ENCODE peak calls at places on chromosome 13, in five cellular contexts. J is spleen, W is HL-60, O is GM23338, G is breast epithelium. N is an unnamed sample.

GRCh38 chr13:110216006-110216402 is 91.0 kb downstream of the COL4A1 start:
- DNase-seq in J (peak; percentile 43), O (no peak), G (no peak), W (no peak), N (no peak)

GRCh38 chr13:21528616-21529015 is 69.5 kb upstream of the ZDHHC20 start:
- DNase-seq in J (no peak), W (no peak), O (no peak), G (no peak), N (no peak)

GRCh38 chr13:104106705-104107393 is 1040.6 kb upstream of the SLC10A2 start:
- DNase-seq in W (no peak), O (peak; percentile 28), J (no peak), G (no peak), N (no peak)

GRCh38 chr13:33721719-33722118 is 96.2 kb upstream of the RFC3 start:
- DNase-seq in W (no peak), G (no peak), J (no peak), O (no peak), N (no peak)

GRCh38 chr13:32538621-32539246 is at the start of gene N4BP2L2:
- DNase-seq in O (peak; percentile 98), G (peak; percentile 90), W (peak; percentile 87), J (peak; percentile 97), N (peak; percentile 59)

GRCh38 chr13:25733061-25733491 is 318.7 kb downstream of the SHISA2 start:
- DNase-seq in G (no peak), W (no peak), J (no peak), O (no peak), N (no peak)

GRCh38 chr13:101640797-101641400 is 188.4 kb downstream of the ITGBL1 start:
- DNase-seq in J (no peak), O (no peak), G (no peak), W (no peak), N (no peak)

GRCh38 chr13:91017031-91017668 is 330.3 kb upstream of the MIR17HG start:
- DNase-seq in W (peak; percentile 7), G (no peak), J (no peak), O (peak; percentile 64), N (peak; percentile 24)

GRCh38 chr13:106047859-106048258 is 487.6 kb downstream of the EFNB2 start:
- DNase-seq in G (no peak), O (no peak), W (no peak), J (no peak), N (no peak)

GRCh38 chr13:99211421-99212035 is 10.9 kb downstream of the UBAC2 start:
- DNase-seq in W (no peak), G (no peak), J (no peak), O (no peak), N (no peak)

GRCh38 chr13:23855360-23855759 is 33.8 kb downstream of the MIPEP start:
- DNase-seq in G (no peak), O (no peak), J (no peak), W (no peak), N (no peak)

GRCh38 chr13:23849670-23850069 is 39.5 kb downstream of the MIPEP start:
- DNase-seq in G (no peak), J (no peak), W (no peak), O (no peak), N (no peak)

GRCh38 chr13:23850134-23850533 is 39.1 kb downstream of the MIPEP start:
- DNase-seq in J (no peak), W (no peak), O (no peak), G (no peak), N (no peak)

GRCh38 chr13:23851106-23851505 is 38.1 kb downstream of the MIPEP start:
- DNase-seq in G (no peak), J (no peak), W (no peak), O (no peak), N (no peak)

GRCh38 chr13:23852351-23852750 is 36.8 kb downstream of the MIPEP start:
- DNase-seq in O (no peak), G (no peak), W (no peak), J (no peak), N (no peak)
- TF ChIP-seq POLR2AphosphoS5 in O (no peak), G (no peak), W (no peak), J (no peak), N (no peak)

GRCh38 chr13:42388326-42388725 is 116.4 kb downstream of the AKAP11 start:
- DNase-seq in G (no peak), O (no peak), W (no peak), J (no peak), N (no peak)
- TF ChIP-seq POLR2AphosphoS5 in G (no peak), O (no peak), W (no peak), J (no peak), N (no peak)

GRCh38 chr13:35471466-35472307 is 4.8 kb downstream of the MAB21L1 start:
- DNase-seq in W (no peak), J (no peak), G (no peak), O (peak; percentile 33), N (no peak)

GRCh38 chr13:35472308-35473008 is 4.0 kb downstream of the MAB21L1 start:
- DNase-seq in G (no peak), W (no peak), J (no peak), O (peak; percentile 30), N (no peak)

GRCh38 chr13:35469781-35470380 is 6.6 kb downstream of the MAB21L1 start:
- DNase-seq in G (no peak), O (no peak), J (no peak), W (no peak), N (no peak)

GRCh38 chr13:35468195-35468594 is 8.3 kb downstream of the MAB21L1 start:
- DNase-seq in O (no peak), J (no peak), G (no peak), W (no peak), N (no peak)

GRCh38 chr13:35470671-35471465 is 5.6 kb downstream of the MAB21L1 start:
- DNase-seq in O (peak; percentile 87), J (peak; percentile 70), G (no peak), W (no peak), N (no peak)
- TF ChIP-seq POLR2AphosphoS5 in O (no peak), J (peak; percentile 61), G (peak; percentile 42), W (no peak), N (no peak)

GRCh38 chr13:113179374-113180230 is 21.2 kb downstream of the PROZ start:
- DNase-seq in W (no peak), G (no peak), O (no peak), J (no peak), N (no peak)

GRCh38 chr13:113176822-113177221 is 18.4 kb downstream of the PROZ start:
- DNase-seq in G (no peak), O (no peak), W (no peak), J (no peak), N (no peak)

GRCh38 chr13:113176292-113176691 is 17.8 kb downstream of the PROZ start:
- DNase-seq in G (no peak), W (no peak), O (no peak), J (peak; percentile 82), N (no peak)

GRCh38 chr13:113178896-113179167 is 20.4 kb downstream of the PROZ start:
- DNase-seq in W (no peak), J (no peak), G (no peak), O (no peak), N (no peak)

GRCh38 chr13:113178070-113178895 is 19.8 kb downstream of the PROZ start:
- DNase-seq in O (no peak), W (no peak), G (no peak), J (no peak), N (no peak)
- TF ChIP-seq POLR2AphosphoS5 in O (no peak), W (no peak), G (no peak), J (no peak), N (no peak)

DNA sequence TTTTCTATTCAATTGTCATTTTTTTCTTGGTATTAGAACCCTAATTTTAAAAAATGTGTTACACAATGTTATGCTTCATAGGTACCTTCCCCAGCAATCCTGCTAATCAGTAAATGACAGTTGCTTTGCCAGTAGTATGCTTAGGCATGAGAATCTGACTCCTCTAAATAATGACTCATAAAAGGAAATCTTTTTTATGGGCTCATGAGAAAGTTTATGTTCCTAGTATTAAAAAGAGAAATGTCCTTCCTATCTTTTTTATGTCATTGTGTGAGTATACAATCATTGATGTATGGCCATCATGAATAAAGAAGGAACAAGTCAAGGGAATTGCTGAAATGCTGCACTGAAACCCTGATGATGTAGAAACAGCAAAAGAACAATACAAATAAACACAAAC is 1237.7 kb upstream of the PCDH20 start:
- DNase-seq in W (no peak), O (no peak), G (no peak), J (no peak), N (no peak)
- TF ChIP-seq POLR2AphosphoS5 in W (no peak), O (no peak), G (no peak), J (no peak), N (no peak)

GRCh38 chr13:49533011-49533410 is 37.3 kb downstream of the PHF11 start:
- DNase-seq in G (no peak), J (no peak), W (no peak), O (no peak), N (no peak)
- TF ChIP-seq POLR2AphosphoS5 in G (no peak), J (no peak), W (no peak), O (no peak), N (no peak)